ENCODE peak calls at places on chromosomes 11 and 22, in seven cellular contexts. G is mesendoderm, Z is IMR-90, P is H9, O is neuronal stem cell, B is trophoblast cell, E is H1. T is an unnamed sample. For H3K4me1, the result is how much of the 10 kb centered on the place peaks cover.

GRCh38 chr22:17085277-17086091 is 684 bp downstream of the IL17RA start:
- DNase-seq in G (no peak), Z (no peak), P (no peak), O (no peak), B (no peak), E (peak), T (peak)

GRCh38 chr11:34650528-34650927 is 29.6 kb downstream of the EHF start:
- DNase-seq in G (no peak), Z (peak), P (no peak), O (no peak), B (no peak), E (no peak), T (no peak)

GRCh38 chr11:2561283-2562180 is 116.7 kb downstream of the KCNQ1 start:
- DNase-seq in G (no peak), Z (no peak), P (no peak), O (no peak), B (peak), E (no peak), T (no peak)

GRCh38 chr11:44955019-44955738 is 4.5 kb upstream of the TP53I11 start:
- DNase-seq in G (peak), Z (peak), P (no peak), O (no peak), B (no peak), E (no peak), T (peak)

GRCh38 chr11:27700351-27701261 is at the start of gene BDNF:
- DNase-seq in G (peak), Z (peak), P (peak), O (peak), B (no peak), E (peak), T (peak)

GRCh38 chr11:121929581-121929980 is 186.4 kb downstream of the BLID start:
- DNase-seq in G (peak), Z (peak), P (no peak), O (peak), B (no peak), E (no peak), T (peak)

GRCh38 chr11:120182357-120182756 is 28.5 kb upstream of the OAF start:
- DNase-seq in G (no peak), Z (no peak), P (no peak), O (no peak), B (no peak), E (peak), T (no peak)

GRCh38 chr22:36339171-36340065 is 48.3 kb downstream of the MYH9 start:
- DNase-seq in G (no peak), Z (peak), P (no peak), O (no peak), B (no peak), E (no peak), T (peak)

GRCh38 chr11:110710520-110711381 is 1.5 kb downstream of the ARHGAP20 start:
- DNase-seq in G (peak), Z (peak), P (peak), O (no peak), B (peak), E (peak), T (peak)

GRCh38 chr11:116071241-116071640 is 567.0 kb upstream of the CADM1 start:
- DNase-seq in G (no peak), Z (no peak), P (no peak), O (no peak), B (peak), E (no peak), T (no peak)

GRCh38 chr11:48034926-48035876 is 54.8 kb downstream of the PTPRJ start:
- DNase-seq in G (no peak), Z (no peak), P (no peak), O (no peak), B (no peak), E (no peak), T (no peak)

GRCh38 chr11:12050470-12050891 is 42.1 kb upstream of the DKK3 start:
- DNase-seq in G (no peak), Z (no peak), P (no peak), O (no peak), B (no peak), E (no peak), T (no peak)

GRCh38 chr11:75745807-75746206 is 22.8 kb upstream of the DGAT2 start:
- DNase-seq in G (no peak), Z (no peak), P (no peak), O (no peak), B (no peak), E (no peak), T (no peak)

GRCh38 chr22:46871826-46872225 is 109.4 kb downstream of the TBC1D22A start:
- DNase-seq in G (no peak), Z (no peak), P (no peak), O (no peak), B (no peak), E (no peak), T (no peak)

GRCh38 chr22:26669060-26669481 is 11.7 kb downstream of the MIAT start:
- DNase-seq in G (peak), Z (peak), P (peak), O (no peak), B (no peak), E (peak), T (peak)

GRCh38 chr22:43955883-43956286 is 643 bp downstream of the SAMM50 start:
- DNase-seq in G (no peak), Z (no peak), P (no peak), O (no peak), B (no peak), E (no peak), T (no peak)

GRCh38 chr22:24693359-24693758 is 81.2 kb downstream of the PIWIL3 start:
- DNase-seq in G (no peak), Z (peak), P (no peak), O (no peak), B (no peak), E (no peak), T (no peak)

GRCh38 chr11:2100361-2101170 is 38.6 kb downstream of the IGF2 start:
- DNase-seq in G (no peak), Z (no peak), P (peak), O (no peak), B (no peak), E (no peak), T (no peak)

GRCh38 chr11:8265681-8266241 is 2.1 kb upstream of the LMO1 start:
- DNase-seq in G (peak), Z (no peak), P (peak), O (no peak), B (no peak), E (no peak), T (no peak)

GRCh38 chr11:75820636-75821035 is 5.6 kb downstream of the UVRAG start:
- DNase-seq in G (no peak), Z (peak), P (no peak), O (no peak), B (no peak), E (no peak), T (peak)

GRCh38 chr22:40187389-40187788 is 9.7 kb downstream of the TNRC6B start:
- DNase-seq in G (peak), Z (no peak), P (no peak), O (no peak), B (no peak), E (no peak), T (no peak)

GRCh38 chr11:126992065-126992803 is 8.3 kb downstream of the KIRREL3 start:
- DNase-seq in G (peak), Z (peak), P (no peak), O (no peak), B (peak), E (no peak), T (peak)

GRCh38 chr11:68843703-68844312 is 2.1 kb upstream of the CPT1A start:
- DNase-seq in G (peak), Z (no peak), P (peak), O (no peak), B (peak), E (peak), T (peak)

GRCh38 chr11:9143726-9144125 is 52.3 kb upstream of the SCUBE2 start:
- DNase-seq in G (no peak), Z (no peak), P (no peak), O (no peak), B (no peak), E (no peak), T (no peak)

DNA sequence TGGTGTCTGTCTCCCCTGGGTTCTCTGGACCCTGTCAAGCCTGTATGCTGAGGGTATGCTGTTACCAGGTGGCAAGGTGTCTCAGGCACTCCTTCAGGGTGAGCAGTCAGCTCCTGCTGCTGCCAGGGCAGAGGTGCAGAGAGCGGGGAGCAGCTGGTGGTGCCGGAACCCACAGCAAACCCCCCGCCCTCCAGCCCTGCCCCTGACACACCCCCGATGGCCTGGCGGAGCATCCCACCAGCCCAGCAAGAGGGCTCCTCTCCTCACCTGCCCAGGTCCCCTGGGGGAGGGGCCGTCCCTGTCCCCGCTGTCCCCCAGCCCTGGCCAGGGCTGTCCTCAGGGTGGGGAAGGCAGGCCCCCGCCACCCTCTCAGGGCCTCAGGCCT is 12.0 kb upstream of the PIM3 start:
- DNase-seq in G (no peak), Z (no peak), P (no peak), O (no peak), B (no peak), E (peak), T (no peak)
- H3K4me1 ChIP-seq in G (under half), Z (under half), P (under half), O (under half), B (under half), E (under half), T (under half)

GRCh38 chr11:117868815-117869642 is 7.4 kb downstream of the FXYD6 start:
- DNase-seq in G (no peak), Z (no peak), P (no peak), O (no peak), B (no peak), E (no peak), T (no peak)
- H3K9ac ChIP-seq in G (no peak), Z (no peak), P (no peak), O (no peak), B (no peak), E (no peak), T (no peak)

DNA sequence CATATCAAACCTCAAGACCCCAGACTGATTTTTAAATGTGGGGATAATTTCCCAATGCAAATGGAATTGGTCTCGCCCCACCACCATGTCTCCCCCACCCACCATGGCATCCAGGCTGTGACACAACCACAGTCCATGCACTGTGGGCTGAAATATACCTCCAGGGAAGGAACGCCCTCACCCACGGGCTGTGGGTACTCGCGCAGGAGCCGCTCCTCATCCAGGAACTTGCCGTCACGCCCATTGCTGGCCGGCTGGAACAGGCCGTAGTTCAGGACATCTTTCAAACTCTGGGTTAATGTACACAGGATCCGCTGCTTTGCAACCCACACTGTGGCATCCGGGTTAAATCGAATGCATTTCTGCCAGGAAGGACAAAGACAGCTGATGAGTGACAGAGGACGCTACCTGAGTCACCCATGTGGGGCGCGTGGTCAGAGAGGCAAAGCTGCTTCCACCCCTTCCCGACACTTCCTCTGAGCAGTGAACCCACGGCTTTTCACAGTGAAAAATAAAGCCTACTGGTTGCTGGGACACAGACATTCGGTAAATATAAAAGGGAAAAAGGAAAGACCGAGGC is 133.6 kb downstream of the SHANK2 start:
- DNase-seq in G (no peak), Z (no peak), P (no peak), O (no peak), B (no peak), E (no peak), T (no peak)
- H2AK5ac ChIP-seq in G (no peak), Z (no peak), P (no peak), O (no peak), B (no peak), E (peak), T (no peak)

GRCh38 chr11:19868281-19868821 is 155.7 kb downstream of the NAV2 start:
- DNase-seq in G (peak), Z (peak), P (no peak), O (no peak), B (peak), E (no peak), T (no peak)
- H3K4me1 ChIP-seq in G (under half), Z (under half), P (under half), O (under half), B (under half), E (under half), T (under half)

DNA sequence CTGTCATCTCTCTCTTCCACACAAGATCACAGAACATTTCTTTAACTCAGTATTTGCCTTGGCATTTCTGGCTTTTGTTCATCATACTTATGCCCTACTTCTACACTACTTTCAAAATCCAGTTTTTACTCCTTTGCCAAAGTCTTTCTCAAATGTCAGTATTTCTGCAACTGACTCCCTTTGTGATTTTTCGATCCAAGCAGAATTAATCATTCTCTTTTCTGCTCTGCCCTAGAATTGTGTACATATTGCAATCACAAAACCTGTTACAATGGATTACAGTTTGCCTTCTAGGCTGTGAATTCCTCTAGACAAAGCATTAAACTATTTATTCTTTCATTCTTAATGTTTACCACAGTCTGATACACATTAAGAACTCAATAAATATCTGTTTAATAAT is 33.3 kb upstream of the GLYAT start:
- DNase-seq in G (no peak), Z (no peak), P (no peak), O (no peak), B (no peak), E (no peak), T (no peak)
- H3K9ac ChIP-seq in G (no peak), Z (no peak), P (no peak), O (no peak), B (no peak), E (no peak), T (no peak)

GRCh38 chr22:38219644-38220043 is 17.9 kb downstream of the MAFF start:
- DNase-seq in G (no peak), Z (no peak), P (no peak), O (no peak), B (no peak), E (peak), T (no peak)

GRCh38 chr22:38220163-38220562 is 18.4 kb downstream of the MAFF start:
- DNase-seq in G (no peak), Z (no peak), P (no peak), O (no peak), B (no peak), E (no peak), T (no peak)

GRCh38 chr22:38221407-38221806 is 19.6 kb downstream of the MAFF start:
- DNase-seq in G (no peak), Z (no peak), P (no peak), O (no peak), B (no peak), E (no peak), T (no peak)

GRCh38 chr22:38221908-38222796 is 20.4 kb downstream of the MAFF start:
- DNase-seq in G (no peak), Z (no peak), P (peak), O (no peak), B (no peak), E (peak), T (no peak)

DNA sequence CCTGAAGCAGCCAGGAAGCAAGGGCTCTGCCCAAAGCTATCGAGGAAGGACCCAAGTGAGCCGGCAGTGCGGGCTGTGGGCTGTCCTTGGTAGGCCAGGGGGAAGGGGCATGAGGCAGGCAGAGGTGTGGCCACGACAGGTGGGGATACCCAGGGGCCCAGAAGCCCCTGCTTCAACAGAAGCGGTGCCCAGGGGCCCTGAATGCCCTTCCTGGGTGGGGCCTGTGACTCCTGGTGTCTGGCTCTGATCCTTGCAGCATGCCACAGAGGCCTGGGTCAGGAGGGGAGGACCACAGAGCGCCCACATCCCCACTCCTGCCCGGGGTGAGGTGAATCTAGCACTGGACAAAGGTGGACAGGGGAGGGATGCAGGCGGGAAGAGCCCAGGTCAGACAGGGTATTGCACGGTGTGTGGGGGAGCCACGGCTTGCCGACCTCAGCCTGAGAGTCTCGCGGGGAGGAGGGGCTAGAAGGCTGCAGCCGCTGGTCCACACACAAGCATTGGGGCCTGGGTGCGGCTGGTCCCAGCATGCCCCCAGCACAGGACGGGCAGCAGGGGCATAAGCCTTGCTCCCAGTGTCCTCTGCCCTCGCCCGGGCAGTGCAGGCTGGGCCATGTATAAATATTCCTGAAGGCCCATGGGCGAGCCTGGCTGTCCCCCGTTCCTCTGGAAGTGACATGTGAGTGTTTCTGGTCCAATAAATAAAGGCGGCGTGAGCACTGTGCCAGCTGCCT is 19.0 kb downstream of the MAFF start:
- DNase-seq in G (no peak), Z (no peak), P (no peak), O (no peak), B (no peak), E (no peak), T (no peak)
- H2AK5ac ChIP-seq in G (no peak), Z (peak), P (no peak), O (peak), B (no peak), E (peak), T (peak)

DNA sequence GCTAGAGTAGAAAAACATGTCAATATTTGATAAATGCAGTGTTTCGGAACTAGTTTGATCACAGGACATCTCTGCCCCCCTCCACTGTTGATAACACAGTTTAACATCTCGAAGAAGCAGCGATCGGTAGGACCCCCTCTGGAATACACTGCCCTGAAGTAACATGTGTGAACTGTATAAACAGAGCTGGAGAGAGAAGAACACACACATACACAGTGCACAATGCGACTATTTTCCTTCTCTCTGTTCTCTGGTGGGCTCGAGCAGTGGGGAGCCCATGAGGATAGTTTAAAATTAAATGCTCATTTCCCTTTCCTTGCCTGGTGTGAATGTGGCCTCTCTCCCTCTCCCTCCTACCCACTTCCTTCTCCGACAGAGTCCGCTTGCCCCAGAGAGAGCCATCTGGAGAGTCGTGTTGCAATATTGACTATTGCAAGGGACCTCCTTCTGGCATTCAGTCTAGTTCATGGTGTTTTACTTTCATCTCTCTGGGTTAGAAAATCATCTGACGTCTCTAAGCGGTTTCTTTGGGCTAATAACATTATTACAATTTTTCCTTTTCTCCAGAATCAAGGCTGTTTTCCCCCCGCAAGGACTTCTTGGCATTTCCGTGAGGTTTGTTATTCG is 51.6 kb upstream of the BARX2 start:
- DNase-seq in G (no peak), Z (peak), P (no peak), O (no peak), B (no peak), E (peak), T (peak)
- H3K4me1 ChIP-seq in G (under half), Z (under half), P (under half), O (under half), B (under half), E (under half), T (under half)